ENCODE peak calls at places on chromosome 5, in five cellular contexts. O, A, Y, K and M are unnamed samples.

GRCh38 chr5:81303563-81303962 is 2.2 kb downstream of the ZCCHC9 start:
- DNase-seq in K (no peak), O (peak), Y (peak), A (no peak), M (no peak)

GRCh38 chr5:76804266-76804665 is 14.6 kb upstream of the F2RL1 start:
- DNase-seq in Y (no peak), O (no peak), A (no peak), K (no peak), M (no peak)

GRCh38 chr5:143576721-143577484 is 173.4 kb upstream of the NR3C1 start:
- DNase-seq in K (no peak), O (peak), Y (no peak), A (peak), M (no peak)

GRCh38 chr5:116492016-116492623 is 82.5 kb downstream of the SEMA6A start:
- DNase-seq in K (no peak), O (peak), Y (peak), A (peak), M (no peak)

GRCh38 chr5:87686975-87687374 is 274.2 kb upstream of the CCNH start:
- DNase-seq in K (no peak), A (no peak), O (no peak), Y (no peak), M (no peak)

GRCh38 chr5:77339491-77339890 is 129.0 kb downstream of the PDE8B start:
- DNase-seq in A (no peak), K (no peak), O (no peak), Y (no peak), M (no peak)

GRCh38 chr5:16866795-16867584 is 69.1 kb downstream of the MYO10 start:
- DNase-seq in K (no peak), Y (no peak), O (peak), A (peak), M (no peak)

GRCh38 chr5:21152611-21153010 is 1164.6 kb upstream of the CDH18 start:
- DNase-seq in O (peak), Y (no peak), A (peak), K (no peak), M (no peak)

GRCh38 chr5:25453500-25453899 is 808.7 kb upstream of the CDH10 start:
- DNase-seq in Y (no peak), K (no peak), O (no peak), A (no peak), M (no peak)

GRCh38 chr5:155767480-155767879 is 559.5 kb upstream of the SGCD start:
- DNase-seq in K (no peak), O (no peak), A (no peak), Y (no peak), M (no peak)

GRCh38 chr5:177402271-177403043 is 2.0 kb upstream of the PFN3 start:
- DNase-seq in Y (no peak), O (peak), K (peak), A (peak), M (peak)

GRCh38 chr5:43514471-43514815 is 505 bp downstream of the C5orf34 start:
- DNase-seq in A (no peak), Y (peak), O (peak), K (no peak), M (no peak)

GRCh38 chr5:107513337-107514125 is 157.2 kb downstream of the EFNA5 start:
- DNase-seq in Y (no peak), K (no peak), O (no peak), A (no peak), M (no peak)

GRCh38 chr5:98095072-98095471 is 678.4 kb upstream of the RGMB start:
- DNase-seq in O (peak), K (no peak), Y (no peak), A (no peak), M (no peak)

GRCh38 chr5:170498811-170499210 is 5.0 kb upstream of the KCNIP1 start:
- DNase-seq in A (no peak), O (no peak), Y (no peak), K (no peak), M (no peak)

GRCh38 chr5:75890546-75890945 is 173.3 kb upstream of the POC5 start:
- DNase-seq in O (no peak), Y (no peak), A (no peak), K (no peak), M (no peak)

GRCh38 chr5:61332891-61333350 is 863 bp downstream of the ZSWIM6 start:
- DNase-seq in Y (no peak), A (peak), K (peak), O (peak), M (no peak)

GRCh38 chr5:159163027-159163699 is 46.2 kb downstream of the RNF145 start:
- DNase-seq in Y (no peak), O (peak), A (no peak), K (no peak), M (no peak)

GRCh38 chr5:115920171-115920725 is 42.0 kb upstream of the LVRN start:
- DNase-seq in O (peak), A (no peak), K (no peak), Y (no peak), M (no peak)

GRCh38 chr5:152942633-152943336 is 537.7 kb upstream of the NMUR2 start:
- DNase-seq in A (no peak), O (no peak), Y (no peak), K (no peak), M (no peak)

GRCh38 chr5:84248013-84248412 is 136.7 kb downstream of the EDIL3 start:
- DNase-seq in K (no peak), A (no peak), Y (no peak), O (no peak), M (no peak)

DNA sequence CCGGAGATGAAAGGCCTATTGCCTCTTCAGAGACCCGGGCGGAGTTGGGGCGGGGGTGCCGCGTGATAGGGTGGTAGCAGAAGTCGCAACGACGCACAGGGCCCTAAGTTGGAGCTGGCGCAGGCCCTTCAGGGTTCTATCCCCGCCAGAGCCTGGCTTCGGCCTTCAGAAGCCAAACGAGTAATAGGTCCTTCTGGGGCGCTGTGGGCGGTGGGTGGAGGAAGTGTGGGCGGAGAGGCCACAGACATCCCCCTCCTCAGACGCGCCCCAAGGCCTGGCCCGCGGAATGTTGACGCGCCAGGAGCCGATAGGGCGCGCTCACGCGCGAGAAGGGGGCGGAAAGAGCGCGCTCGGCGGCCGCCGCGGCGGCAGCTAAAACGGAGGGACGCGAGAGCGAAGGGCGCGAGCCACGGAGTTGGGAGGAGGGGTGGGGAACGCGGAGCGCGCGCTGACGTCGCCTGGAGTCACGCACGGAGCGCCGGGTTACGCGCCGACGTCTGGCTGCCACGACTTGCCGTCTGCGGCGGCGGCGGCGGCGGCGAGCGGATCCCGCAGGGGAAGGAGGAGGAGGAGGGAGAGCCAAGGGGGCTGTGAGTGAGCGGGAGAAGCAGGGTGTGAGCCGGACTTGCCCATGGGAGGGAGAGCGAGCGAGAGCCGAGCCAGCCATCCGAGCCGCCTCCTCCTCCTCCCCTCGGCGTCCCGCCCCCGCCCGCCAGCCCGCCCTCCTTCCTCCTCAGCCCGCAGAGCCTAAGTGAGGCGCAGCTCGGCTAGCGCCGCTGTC is 6.4 kb upstream of the PURA start:
- DNase-seq in O (peak), A (peak), K (peak), Y (peak), M (peak)
- TF ChIP-seq CTCF in O (peak), A (peak), K (peak), Y (no peak), M (peak)

GRCh38 chr5:8908055-8908683 is 637.7 kb downstream of the SEMA5A start:
- DNase-seq in A (peak), Y (no peak), K (no peak), O (peak), M (peak)
- TF ChIP-seq CTCF in A (peak), Y (peak), K (peak), O (peak), M (peak)

DNA sequence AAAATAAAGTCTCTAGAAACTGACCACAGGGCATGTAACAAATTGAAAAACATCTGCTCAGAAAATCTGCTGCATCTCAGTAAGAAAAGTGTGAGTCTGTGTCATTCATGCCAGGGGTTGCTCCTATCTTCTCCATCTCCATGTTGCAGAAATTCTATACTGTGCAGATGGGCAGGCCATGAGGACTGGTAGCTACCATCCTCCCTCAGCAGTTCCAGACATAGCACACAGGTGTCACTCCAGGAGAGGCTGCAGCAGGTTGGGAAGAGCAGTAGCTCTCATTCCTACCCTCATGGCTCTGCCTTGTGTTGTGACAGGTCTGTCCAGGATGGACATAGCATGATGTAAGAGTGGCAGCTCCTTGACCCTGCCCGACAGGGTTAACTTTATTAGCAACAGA is 173.4 kb downstream of the NDUFS4 start:
- DNase-seq in Y (no peak), O (no peak), K (no peak), A (peak), M (no peak)
- TF ChIP-seq CTCF in Y (no peak), O (no peak), K (no peak), A (no peak), M (no peak)

DNA sequence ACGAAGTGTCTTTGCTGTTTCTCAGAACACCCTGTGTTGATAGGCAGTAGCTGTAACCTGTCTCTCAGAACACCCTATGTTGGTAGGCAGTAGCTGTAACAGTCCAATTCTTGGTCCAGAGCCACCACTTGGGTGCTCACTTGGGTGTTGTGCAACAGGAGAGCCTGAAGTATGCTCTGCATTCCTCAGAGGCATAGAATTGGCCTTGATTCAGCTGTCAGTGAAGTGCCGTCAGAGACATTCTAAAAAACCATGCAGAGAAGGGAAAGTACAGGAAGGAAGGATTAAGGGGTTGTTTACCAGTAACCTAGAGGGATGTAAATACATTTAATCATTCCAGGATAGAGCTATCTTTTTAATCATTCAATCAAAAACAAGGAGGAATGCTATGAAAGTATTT is 231.2 kb downstream of the ARRDC3 start:
- DNase-seq in K (no peak), A (peak), Y (peak), O (peak), M (no peak)
- TF ChIP-seq CTCF in K (no peak), A (no peak), Y (no peak), O (no peak), M (no peak)

DNA sequence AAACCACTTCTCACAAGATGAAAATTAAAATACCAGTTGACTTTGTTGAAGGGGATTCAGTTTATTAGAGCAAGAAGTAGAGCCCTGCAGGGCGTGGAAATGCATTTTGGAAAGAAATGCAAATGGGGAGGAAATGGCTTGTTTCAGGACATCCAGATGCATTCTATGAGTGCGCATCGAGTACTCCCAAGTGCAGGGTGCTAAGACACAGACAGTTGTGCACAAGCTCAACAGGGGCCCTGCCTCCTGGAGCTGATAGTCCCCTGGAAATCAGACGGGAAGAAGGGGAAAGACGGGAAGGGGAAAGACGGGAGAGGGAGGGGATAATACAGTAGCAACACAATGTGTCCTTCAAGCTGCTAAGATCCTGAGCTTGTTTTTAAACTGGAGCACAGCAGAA is 63.9 kb downstream of the NSUN2 start:
- DNase-seq in Y (no peak), O (no peak), A (peak), K (peak), M (no peak)
- TF ChIP-seq CTCF in Y (no peak), O (no peak), A (no peak), K (no peak), M (no peak)

GRCh38 chr5:64854855-64855254 is 86.1 kb downstream of the CWC27 start:
- DNase-seq in K (no peak), O (peak), Y (no peak), A (no peak), M (no peak)

GRCh38 chr5:64853777-64854176 is 85.0 kb downstream of the CWC27 start:
- DNase-seq in K (no peak), A (no peak), O (no peak), Y (no peak), M (no peak)
- TF ChIP-seq CTCF in K (no peak), A (no peak), O (no peak), Y (no peak), M (no peak)

GRCh38 chr5:2744485-2744884 is 7.0 kb downstream of the IRX2 start:
- DNase-seq in K (no peak), A (no peak), Y (no peak), O (no peak), M (no peak)
- TF ChIP-seq CTCF in K (no peak), A (no peak), Y (no peak), O (no peak), M (no peak)

GRCh38 chr5:74396913-74397606 is 243.5 kb downstream of the ENC1 start:
- DNase-seq in O (no peak), A (no peak), K (no peak), Y (no peak), M (no peak)

GRCh38 chr5:74392698-74393431 is 247.7 kb downstream of the ENC1 start:
- DNase-seq in K (no peak), A (no peak), O (peak), Y (no peak), M (no peak)

GRCh38 chr5:74393943-74394342 is 246.6 kb downstream of the ENC1 start:
- DNase-seq in K (no peak), O (no peak), Y (no peak), A (no peak), M (no peak)

GRCh38 chr5:74394543-74394923 is 246.0 kb downstream of the ENC1 start:
- DNase-seq in O (no peak), K (no peak), Y (no peak), A (peak), M (no peak)

GRCh38 chr5:74394924-74395880 is 245.3 kb downstream of the ENC1 start:
- DNase-seq in O (no peak), Y (no peak), K (no peak), A (no peak), M (peak)
- TF ChIP-seq CTCF in O (no peak), Y (no peak), K (no peak), A (no peak), M (peak)

GRCh38 chr5:108924457-108924961 is 176.8 kb downstream of the FER start:
- DNase-seq in A (peak), K (no peak), Y (no peak), O (no peak), M (no peak)
- TF ChIP-seq CTCF in A (peak), K (peak), Y (no peak), O (no peak), M (peak)